ENCODE peak calls at places on chromosomes 5 and 9, in four cellular contexts. L is SK-N-SH, D is H1, W is HepG2. U is an unnamed sample.

GRCh38 chr9:68981825-68982224 is 32.1 kb downstream of the PRKACG start:
- DNase-seq in L (no peak), D (no peak), W (no peak), U (no peak)

GRCh38 chr5:58502032-58502431 is 10.8 kb downstream of the GAPT start:
- DNase-seq in L (no peak), D (no peak), W (no peak), U (no peak)

GRCh38 chr5:172503925-172504730 is 49.8 kb upstream of the SH3PXD2B start:
- DNase-seq in L (no peak), D (peak), W (no peak), U (no peak)

GRCh38 chr9:131447148-131447547 is 53.3 kb downstream of the PRRC2B start:
- DNase-seq in L (no peak), D (no peak), W (no peak), U (no peak)

GRCh38 chr9:82543726-82544125 is 519.2 kb downstream of the RASEF start:
- DNase-seq in L (no peak), D (no peak), W (no peak), U (no peak)

GRCh38 chr5:110851357-110851756 is 112.5 kb downstream of the SLC25A46 start:
- DNase-seq in L (no peak), D (no peak), W (no peak), U (no peak)

GRCh38 chr5:16957305-16958165 is 21.4 kb upstream of the MYO10 start:
- DNase-seq in L (no peak), D (no peak), W (no peak), U (no peak)

GRCh38 chr5:104947061-104947460 is 1384.5 kb upstream of the NUDT12 start:
- DNase-seq in L (no peak), D (no peak), W (no peak), U (no peak)

GRCh38 chr5:33588654-33589372 is 148.0 kb downstream of the TARS1 start:
- DNase-seq in L (peak), D (peak), W (peak), U (no peak)

GRCh38 chr9:135989722-135990467 is 28.7 kb upstream of the UBAC1 start:
- DNase-seq in L (no peak), D (no peak), W (no peak), U (no peak)

GRCh38 chr5:5422819-5423515 is 490 bp downstream of the ICE1 start:
- DNase-seq in L (no peak), D (no peak), W (no peak), U (no peak)

GRCh38 chr5:146466521-146467349 is 19.6 kb downstream of the TCERG1 start:
- DNase-seq in L (peak), D (no peak), W (no peak), U (no peak)

GRCh38 chr5:42855811-42856210 is 44.1 kb upstream of the SELENOP start:
- DNase-seq in L (no peak), D (no peak), W (no peak), U (no peak)

GRCh38 chr9:134644715-134645606 is 3.4 kb downstream of the COL5A1 start:
- DNase-seq in L (peak), D (no peak), W (no peak), U (no peak)

GRCh38 chr5:145433077-145433476 is 402.1 kb downstream of the PRELID2 start:
- DNase-seq in L (no peak), D (no peak), W (no peak), U (no peak)

GRCh38 chr5:62134811-62135210 is 171.2 kb upstream of the KIF2A start:
- DNase-seq in L (no peak), D (no peak), W (no peak), U (no peak)

GRCh38 chr9:113322671-113323070 is 17.4 kb downstream of the WDR31 start:
- DNase-seq in L (no peak), D (no peak), W (no peak), U (no peak)
- TF ChIP-seq TAF1 in L (no peak), D (no peak), W (no peak), U (no peak)

DNA sequence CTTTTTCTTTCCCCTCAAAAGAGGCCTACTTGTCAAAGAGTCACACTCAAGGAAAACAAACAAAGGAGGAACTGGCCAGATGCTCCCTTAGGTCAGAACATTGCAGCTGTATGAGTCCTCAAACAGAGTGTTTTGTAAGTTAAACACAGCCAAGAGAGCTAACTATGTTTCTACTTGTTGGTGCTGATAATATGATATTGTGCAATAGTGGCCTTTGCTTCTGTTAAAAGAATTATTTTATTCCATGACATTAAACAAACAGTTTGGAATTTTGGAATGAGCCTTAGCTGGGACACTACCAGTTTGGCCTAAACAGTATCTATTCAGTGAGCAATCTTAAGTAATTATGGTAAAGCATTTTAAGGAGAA is 56.0 kb upstream of the TPD52L3 start:
- DNase-seq in L (no peak), D (no peak), W (peak), U (no peak)
- TF ChIP-seq POLR2AphosphoS5 in L (no peak), D (no peak), W (no peak), U (no peak)

GRCh38 chr5:132179410-132179809 is 48.2 kb downstream of the P4HA2 start:
- DNase-seq in L (no peak), D (no peak), W (no peak), U (no peak)

GRCh38 chr5:132182366-132183040 is 45.1 kb downstream of the P4HA2 start:
- DNase-seq in L (no peak), D (no peak), W (no peak), U (no peak)

GRCh38 chr5:132181011-132181629 is 46.5 kb downstream of the P4HA2 start:
- DNase-seq in L (no peak), D (peak), W (no peak), U (no peak)

GRCh38 chr5:132177691-132178149 is 49.9 kb downstream of the P4HA2 start:
- DNase-seq in L (no peak), D (no peak), W (no peak), U (no peak)

GRCh38 chr5:132180134-132180745 is 47.4 kb downstream of the P4HA2 start:
- DNase-seq in L (peak), D (no peak), W (peak), U (peak)
- TF ChIP-seq TAF1 in L (no peak), D (no peak), W (no peak), U (no peak)

DNA sequence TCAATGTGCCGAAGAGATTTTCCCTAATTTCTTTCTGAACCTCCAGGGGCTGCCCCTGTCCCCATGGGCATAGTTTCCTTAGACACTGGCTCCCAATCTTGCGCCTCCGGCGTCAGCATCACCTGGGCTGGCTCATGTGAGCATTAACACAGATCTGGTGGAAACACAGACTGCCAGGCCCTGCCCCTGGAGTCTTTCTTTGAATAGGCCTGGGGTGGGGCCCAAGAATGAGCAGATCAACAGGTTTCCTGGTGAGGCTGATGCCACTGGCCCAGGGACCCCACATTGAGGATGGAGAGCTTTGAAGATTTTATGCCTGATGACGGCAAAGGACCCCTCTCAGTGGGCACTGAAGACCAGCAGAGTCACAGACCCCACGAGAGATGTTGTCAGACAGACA is 60.8 kb downstream of the ANKRD33B start:
- DNase-seq in L (no peak), D (no peak), W (no peak), U (no peak)
- TF ChIP-seq POLR2AphosphoS5 in L (no peak), D (no peak), W (no peak), U (no peak)